ENCODE peak calls at places on chromosomes 16 and 17, in four cellular contexts. K is HCT116, A is PC-3, O is MM.1S. E is an unnamed sample.

GRCh38 chr17:41510251-41511065 is 5.0 kb upstream of the KRT13 start:
- DNase-seq in K (no peak), A (no peak), O (no peak), E (no peak)

GRCh38 chr17:17812211-17813054 is 24.4 kb downstream of the SREBF1 start:
- DNase-seq in K (no peak), A (peak; percentile 63), O (peak; percentile 20), E (peak; percentile 66)

GRCh38 chr17:34321981-34322380 is 2.7 kb downstream of the CCL8 start:
- DNase-seq in K (no peak), A (no peak), O (no peak), E (no peak)

GRCh38 chr16:75938818-75939217 is 212.5 kb upstream of the CPHXL start:
- DNase-seq in K (no peak), A (peak; percentile 40), O (no peak), E (no peak)

GRCh38 chr17:81397314-81398169 is 2.3 kb downstream of the BAHCC1 start:
- DNase-seq in K (no peak), A (peak; percentile 62), O (no peak), E (peak; percentile 85)

GRCh38 chr16:52552643-52553042 is 5.7 kb upstream of the TOX3 start:
- DNase-seq in K (no peak), A (peak; percentile 23), O (no peak), E (no peak)

GRCh38 chr16:51393381-51394005 is 242.4 kb upstream of the SALL1 start:
- DNase-seq in K (no peak), A (peak; percentile 1), O (no peak), E (peak; percentile 69)

GRCh38 chr17:39639566-39640458 is 2.9 kb downstream of the STARD3 start:
- DNase-seq in K (no peak), A (no peak), O (no peak), E (no peak)

GRCh38 chr16:50616883-50617629 is 64.1 kb downstream of the SNX20 start:
- DNase-seq in K (no peak), A (no peak), O (no peak), E (no peak)

GRCh38 chr17:42342242-42343008 is 45.8 kb downstream of the STAT3 start:
- DNase-seq in K (no peak), A (no peak), O (no peak), E (peak; percentile 50)

GRCh38 chr16:7236824-7237410 is 95.7 kb upstream of the RBFOX1 start:
- DNase-seq in K (no peak), A (no peak), O (no peak), E (no peak)

GRCh38 chr17:27361695-27362094 is 67.8 kb downstream of the WSB1 start:
- DNase-seq in K (no peak), A (no peak), O (no peak), E (no peak)

GRCh38 chr17:55926276-55926995 is 175.6 kb downstream of the PCTP start:
- DNase-seq in K (no peak), A (no peak), O (peak; percentile 65), E (no peak)

GRCh38 chr17:78933025-78933958 is 8.1 kb upstream of the TIMP2 start:
- DNase-seq in K (peak; percentile 80), A (peak; percentile 98), O (peak; percentile 95), E (peak; percentile 100)

GRCh38 chr17:80409626-80410025 is 5.3 kb upstream of the ENDOV start:
- DNase-seq in K (no peak), A (no peak), O (no peak), E (no peak)

GRCh38 chr17:43940630-43941029 is 1.6 kb downstream of the PPY start:
- DNase-seq in K (peak; percentile 24), A (peak; percentile 60), O (peak; percentile 24), E (peak; percentile 59)

GRCh38 chr16:86061318-86061695 is 162.3 kb downstream of the IRF8 start:
- DNase-seq in K (no peak), A (no peak), O (no peak), E (no peak)

GRCh38 chr16:27363246-27363632 is 38.7 kb upstream of the IL21R start:
- DNase-seq in K (no peak), A (no peak), O (no peak), E (no peak)

GRCh38 chr17:77320046-77320445 is 179.3 kb downstream of the SEC14L1 start:
- DNase-seq in K (no peak), A (no peak), O (peak; percentile 19), E (peak; percentile 77)

GRCh38 chr17:5405400-5405799 is 14.1 kb downstream of the NUP88 start:
- DNase-seq in K (no peak), A (no peak), O (no peak), E (no peak)

GRCh38 chr16:48501516-48502377 is 108.2 kb downstream of the N4BP1 start:
- DNase-seq in K (peak; percentile 12), A (no peak), O (no peak), E (no peak)

GRCh38 chr17:76995352-76996105 is 127.3 kb downstream of the MGAT5B start:
- DNase-seq in K (no peak), A (no peak), O (no peak), E (no peak)

GRCh38 chr16:8686031-8686621 is 11.7 kb downstream of the ABAT start:
- DNase-seq in K (no peak), A (peak; percentile 32), O (no peak), E (no peak)

GRCh38 chr16:82776466-82777146 is 149.8 kb downstream of the CDH13 start:
- DNase-seq in K (no peak), A (no peak), O (no peak), E (no peak)

GRCh38 chr16:29815793-29816693 is at the start of gene PAGR1:
- DNase-seq in K (peak; percentile 99), A (peak; percentile 97), O (peak; percentile 99), E (peak; percentile 100)

GRCh38 chr17:39239640-39240314 is 14.0 kb upstream of the STAC2 start:
- DNase-seq in K (peak; percentile 59), A (peak; percentile 54), O (peak; percentile 84), E (no peak)

DNA sequence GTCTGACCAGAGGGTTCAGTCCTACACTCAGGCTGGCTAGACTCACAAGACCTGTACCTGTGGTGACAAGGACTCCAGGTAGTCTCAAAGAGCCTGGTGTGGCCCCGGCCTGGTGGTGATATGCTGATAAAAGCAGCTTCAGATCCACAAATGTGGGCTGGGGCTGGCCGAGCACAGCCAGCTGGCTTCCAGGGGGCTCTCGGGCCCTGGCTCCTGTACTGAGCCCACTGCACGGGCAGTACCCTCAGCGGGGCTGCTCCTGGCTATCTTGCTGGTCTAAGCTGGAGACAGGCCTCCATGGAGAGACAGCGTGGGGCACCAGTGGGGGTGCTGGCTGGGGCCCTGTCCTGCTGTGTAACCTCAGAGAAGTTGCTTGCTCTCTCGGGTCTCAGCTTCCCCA is 4.3 kb downstream of the SMIM5 start:
- DNase-seq in K (no peak), A (no peak), O (no peak), E (no peak)
- H3K27ac ChIP-seq in K (no peak overlapping the region), A (no peak overlapping the region), O (no peak overlapping the region), E (no peak overlapping the region)

GRCh38 chr17:48427598-48427997 is 2.4 kb downstream of the SKAP1 start:
- DNase-seq in K (no peak), A (peak; percentile 22), O (peak; percentile 41), E (peak; percentile 4)

GRCh38 chr17:48432820-48433775 is 3.1 kb upstream of the SKAP1 start:
- DNase-seq in K (no peak), A (no peak), O (no peak), E (no peak)

GRCh38 chr17:48426019-48426418 is 4.0 kb downstream of the SKAP1 start:
- DNase-seq in K (no peak), A (no peak), O (no peak), E (no peak)

GRCh38 chr17:48429156-48429555 is 858 bp downstream of the SKAP1 start:
- DNase-seq in K (no peak), A (no peak), O (no peak), E (no peak)

DNA sequence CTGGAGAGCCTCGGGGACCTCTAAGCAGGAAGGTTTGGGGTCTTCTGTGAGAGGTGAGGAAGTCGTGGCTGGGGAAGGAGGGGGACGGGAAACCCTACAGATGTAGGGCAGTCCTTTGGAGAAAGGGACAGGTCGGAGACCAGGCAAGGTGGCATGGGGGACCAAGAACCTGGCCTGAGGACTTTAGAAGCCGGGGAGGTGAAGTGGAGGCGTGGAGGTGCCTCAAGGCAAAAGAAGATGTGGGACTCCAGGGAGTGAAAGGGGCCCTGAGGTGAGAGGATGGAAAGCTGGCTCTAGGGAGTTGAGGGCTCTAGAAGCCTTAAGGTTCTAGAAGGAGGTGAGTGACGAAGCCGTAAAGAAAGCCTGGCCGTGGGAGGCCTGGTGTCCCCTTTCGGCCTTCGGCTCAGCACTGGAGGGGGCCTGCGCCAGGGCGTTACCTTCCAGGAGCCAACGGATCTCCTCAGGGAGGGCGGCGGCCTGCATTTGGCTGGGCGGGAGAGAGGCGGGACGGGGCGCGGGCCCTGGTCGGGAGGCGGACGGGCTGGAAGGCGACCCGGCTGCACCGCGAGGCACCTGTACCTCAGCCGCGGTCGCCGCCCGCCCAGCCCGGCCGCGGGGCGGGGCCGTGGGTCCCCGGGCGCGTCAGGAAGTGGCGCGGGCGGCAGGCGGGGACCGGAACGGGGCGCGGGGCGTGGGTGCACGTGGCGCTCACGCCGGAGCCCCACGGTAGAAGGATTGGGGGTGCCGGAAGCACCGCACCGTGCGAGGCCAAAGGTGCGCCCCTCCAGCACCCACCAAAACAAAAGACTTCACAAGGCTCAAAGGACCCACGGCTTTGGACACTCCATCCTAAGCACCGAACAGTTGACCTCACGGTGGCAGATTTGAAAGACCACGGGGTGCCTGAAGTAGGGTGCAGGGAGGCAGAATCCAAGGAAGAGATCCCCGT is at the start of gene SKAP1:
- DNase-seq in K (no peak), A (no peak), O (peak; percentile 38), E (peak; percentile 7)
- H3K9ac ChIP-seq in K (peak within 1 kb of the TSS; percentile 52), A (no peak within 1 kb of the TSS), O (peak within 1 kb of the TSS; percentile 72), E (no peak within 1 kb of the TSS)

GRCh38 chr16:54090602-54091001 is 196.0 kb downstream of the IRX3 start:
- DNase-seq in K (no peak), A (no peak), O (no peak), E (no peak)
- TF ChIP-seq EZH2phosphoT487 in K (no peak), A (no peak), O (no peak), E (no peak)

GRCh38 chr17:31967643-31968042 is 30.8 kb downstream of the SUZ12 start:
- DNase-seq in K (no peak), A (no peak), O (no peak), E (no peak)
- H3K27ac ChIP-seq in K (no peak overlapping the region), A (no peak overlapping the region), O (no peak overlapping the region), E (no peak overlapping the region)

DNA sequence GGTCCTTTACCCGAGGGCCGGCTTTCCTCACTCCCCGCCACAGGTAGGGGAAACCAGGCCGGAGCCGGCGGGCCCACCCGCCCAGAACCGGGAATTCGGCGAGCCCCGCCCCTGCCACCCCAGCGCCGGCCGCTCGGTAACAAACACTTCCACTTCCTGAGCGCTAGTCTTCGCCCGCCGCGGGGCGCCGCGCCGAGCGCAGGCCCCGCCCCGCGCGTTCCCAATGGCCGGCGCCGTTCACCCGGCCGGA is 224 bp upstream of the NHERF1 start:
- DNase-seq in K (no peak), A (no peak), O (no peak), E (no peak)
- H3K9ac ChIP-seq in K (peak overlapping the region; percentile 57), A (peak overlapping the region; percentile 53), O (peak overlapping the region; percentile 32), E (peak overlapping the region; percentile 58)

GRCh38 chr16:68951991-68952877 is 108.9 kb downstream of the TANGO6 start:
- DNase-seq in K (peak; percentile 69), A (peak; percentile 57), O (no peak), E (peak; percentile 60)

GRCh38 chr16:68960910-68961309 is 117.6 kb downstream of the TANGO6 start:
- DNase-seq in K (no peak), A (no peak), O (no peak), E (no peak)

GRCh38 chr16:68954871-68955635 is 111.7 kb downstream of the TANGO6 start:
- DNase-seq in K (no peak), A (no peak), O (no peak), E (no peak)
- TF ChIP-seq EZH2phosphoT487 in K (no peak), A (no peak), O (no peak), E (no peak)